ENCODE peak calls at places on chromosome 4, in eight cellular contexts. M is Panc1, F is bronchial epithelial cell, L is GM23248, U is dorsolateral prefrontal cortex, K is endothelial cell of umbilical vein, D is astrocyte of the spinal cord, Q is fibroblast of villous mesenchyme. E is an unnamed sample.

GRCh38 chr4:134747108-134747805 is 545.7 kb upstream of the PABPC4L start:
- DNase-seq in M (no peak), F (no peak), L (no peak), U (no peak), K (no peak), D (no peak), Q (no peak), E (no peak)

GRCh38 chr4:158169931-158170690 is 2.7 kb downstream of the GASK1B start:
- DNase-seq in M (no peak), F (no peak), L (peak), U (no peak), K (peak), D (peak), Q (peak), E (peak)

GRCh38 chr4:8646296-8647093 is 53.9 kb downstream of the CPZ start:
- DNase-seq in M (no peak), F (no peak), L (no peak), U (no peak), K (no peak), D (no peak), Q (no peak), E (no peak)

GRCh38 chr4:152038238-152038637 is 277.4 kb upstream of the GATB start:
- DNase-seq in M (no peak), F (peak), L (peak), U (no peak), K (no peak), D (no peak), Q (no peak), E (no peak)

GRCh38 chr4:139817657-139818452 is 152.2 kb downstream of the MGST2 start:
- DNase-seq in M (no peak), F (peak), L (peak), U (no peak), K (no peak), D (no peak), Q (no peak), E (no peak)

GRCh38 chr4:72977936-72978485 is 91.5 kb downstream of the COX18 start:
- DNase-seq in M (no peak), F (peak), L (no peak), U (no peak), K (no peak), D (peak), Q (peak), E (no peak)

GRCh38 chr4:133555671-133556070 is 406.6 kb downstream of the PCDH10 start:
- DNase-seq in M (no peak), F (no peak), L (no peak), U (no peak), K (no peak), D (peak), Q (peak), E (no peak)

GRCh38 chr4:168636506-168637176 is 139.8 kb downstream of the PALLD start:
- DNase-seq in M (no peak), F (peak), L (peak), U (no peak), K (peak), D (peak), Q (peak), E (peak)

GRCh38 chr4:183118141-183118540 is 19.1 kb downstream of the WWC2 start:
- DNase-seq in M (no peak), F (no peak), L (no peak), U (no peak), K (peak), D (no peak), Q (no peak), E (no peak)

GRCh38 chr4:65367306-65367705 is 303.0 kb downstream of the EPHA5 start:
- DNase-seq in M (no peak), F (peak), L (peak), U (no peak), K (no peak), D (peak), Q (no peak), E (no peak)

GRCh38 chr4:170011921-170012628 is 14.1 kb downstream of the MFAP3L start:
- DNase-seq in M (no peak), F (no peak), L (no peak), U (no peak), K (no peak), D (no peak), Q (no peak), E (no peak)

GRCh38 chr4:4852591-4853362 is 6.7 kb upstream of the MSX1 start:
- DNase-seq in M (no peak), F (peak), L (peak), U (peak), K (peak), D (peak), Q (peak), E (peak)

GRCh38 chr4:185424905-185425599 is 712 bp downstream of the UFSP2 start:
- DNase-seq in M (no peak), F (peak), L (no peak), U (no peak), K (no peak), D (no peak), Q (no peak), E (peak)

GRCh38 chr4:104592894-104593470 is 98.3 kb upstream of the CXXC4 start:
- DNase-seq in M (no peak), F (no peak), L (no peak), U (no peak), K (no peak), D (peak), Q (peak), E (peak)
- H3K4me3 ChIP-seq in M (no peak), F (no peak), L (no peak), U (no peak), K (no peak), D (no peak), Q (peak), E (no peak)

DNA sequence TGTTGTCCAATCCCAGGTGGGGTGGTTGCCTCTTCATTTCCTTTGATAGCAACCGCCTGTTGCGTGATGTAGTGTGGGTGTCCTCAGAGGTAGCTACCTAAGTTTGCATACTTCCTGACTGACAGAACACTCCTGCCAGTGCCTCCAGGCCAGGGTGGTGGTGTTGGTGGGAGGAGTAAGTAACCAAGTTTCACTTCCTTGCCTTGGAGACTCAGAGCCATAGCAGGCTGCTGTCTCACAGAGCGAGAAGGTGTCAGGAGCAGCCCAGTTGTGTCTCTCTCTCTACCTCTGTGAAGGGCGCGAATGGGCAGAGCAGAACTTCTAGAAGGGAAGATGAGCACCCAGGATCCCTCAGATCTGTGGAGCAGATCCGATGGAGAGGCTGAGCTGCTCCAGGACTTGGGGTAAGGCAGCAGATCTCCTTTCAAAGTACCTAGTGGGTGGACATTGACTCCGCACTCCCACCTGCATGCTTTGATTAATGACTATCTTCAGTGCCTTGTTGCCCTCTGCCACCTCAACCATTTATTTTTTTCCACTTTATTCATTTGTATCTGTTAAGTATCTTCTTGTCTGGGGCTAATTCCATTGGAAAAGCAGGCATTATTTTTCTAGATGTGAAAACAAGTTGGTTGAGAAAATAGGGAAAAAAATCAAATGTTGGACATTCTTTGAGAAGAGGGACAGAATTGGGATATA is at the start of gene DAPP1:
- DNase-seq in M (no peak), F (peak), L (no peak), U (no peak), K (no peak), D (no peak), Q (no peak), E (no peak)
- H3K4me3 ChIP-seq in M (no peak), F (peak), L (no peak), U (peak), K (no peak), D (no peak), Q (no peak), E (no peak)

GRCh38 chr4:81571105-81571504 is 99.4 kb upstream of the RASGEF1B start:
- DNase-seq in M (no peak), F (peak), L (no peak), U (no peak), K (no peak), D (no peak), Q (no peak), E (no peak)

GRCh38 chr4:81566076-81566663 is 94.5 kb upstream of the RASGEF1B start:
- DNase-seq in M (no peak), F (no peak), L (peak), U (no peak), K (no peak), D (no peak), Q (no peak), E (no peak)

GRCh38 chr4:81564025-81564424 is 92.3 kb upstream of the RASGEF1B start:
- DNase-seq in M (no peak), F (no peak), L (no peak), U (no peak), K (no peak), D (no peak), Q (no peak), E (no peak)

GRCh38 chr4:81562093-81562492 is 90.4 kb upstream of the RASGEF1B start:
- DNase-seq in M (no peak), F (no peak), L (no peak), U (no peak), K (no peak), D (no peak), Q (no peak), E (no peak)

GRCh38 chr4:81565137-81565870 is 93.6 kb upstream of the RASGEF1B start:
- DNase-seq in M (no peak), F (peak), L (peak), U (peak), K (no peak), D (peak), Q (peak), E (no peak)
- H3K4me3 ChIP-seq in M (no peak), F (no peak), L (peak), U (peak), K (no peak), D (no peak), Q (no peak), E (no peak)

DNA sequence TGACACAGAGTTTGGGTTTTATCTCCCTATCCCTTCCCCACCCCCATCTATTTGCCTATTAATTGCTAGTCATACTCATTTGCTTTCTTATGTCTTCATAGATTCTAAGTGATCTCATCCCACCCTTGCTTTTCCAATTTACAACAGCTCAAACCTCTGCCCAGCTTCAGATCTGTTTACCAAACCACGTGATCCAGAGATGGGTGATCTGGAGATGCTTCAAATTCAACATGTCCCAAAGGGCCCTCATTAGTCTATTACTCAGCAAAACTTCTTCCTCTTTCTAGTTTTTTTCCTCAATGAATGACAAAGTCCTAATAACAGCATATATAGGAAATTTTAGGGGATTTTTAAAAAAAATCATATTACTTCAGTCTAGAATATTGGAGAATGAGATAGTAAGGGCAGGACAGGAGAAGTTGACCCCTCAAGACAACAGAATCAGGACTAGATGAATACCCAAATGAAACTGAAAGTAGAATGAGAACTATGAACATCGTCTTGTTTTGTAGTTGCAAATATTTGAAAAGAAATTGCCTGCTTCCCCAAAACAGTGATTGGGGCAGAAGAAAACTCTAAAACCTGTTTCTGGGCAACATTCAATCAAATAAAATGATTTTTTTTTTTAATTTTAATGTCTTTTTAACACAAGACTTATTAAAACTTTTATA is 127.1 kb downstream of the CFAP299 start:
- DNase-seq in M (no peak), F (no peak), L (peak), U (no peak), K (no peak), D (no peak), Q (no peak), E (no peak)
- H3K4me3 ChIP-seq in M (no peak), F (no peak), L (peak), U (peak), K (no peak), D (no peak), Q (no peak), E (no peak)

GRCh38 chr4:2837110-2837903 is 6.3 kb upstream of the ADD1 start:
- DNase-seq in M (no peak), F (no peak), L (no peak), U (peak), K (no peak), D (no peak), Q (no peak), E (no peak)
- H3K4me3 ChIP-seq in M (no peak), F (no peak), L (no peak), U (peak), K (no peak), D (no peak), Q (no peak), E (peak)

GRCh38 chr4:1786544-1787362 is 6.3 kb upstream of the FGFR3 start:
- DNase-seq in M (no peak), F (no peak), L (no peak), U (no peak), K (no peak), D (no peak), Q (no peak), E (no peak)

GRCh38 chr4:1784395-1784788 is 8.7 kb upstream of the FGFR3 start:
- DNase-seq in M (no peak), F (no peak), L (no peak), U (no peak), K (no peak), D (no peak), Q (no peak), E (no peak)

GRCh38 chr4:1785592-1785991 is 7.5 kb upstream of the FGFR3 start:
- DNase-seq in M (no peak), F (no peak), L (no peak), U (no peak), K (no peak), D (no peak), Q (no peak), E (no peak)

GRCh38 chr4:1783970-1784369 is 9.1 kb upstream of the FGFR3 start:
- DNase-seq in M (no peak), F (no peak), L (no peak), U (no peak), K (no peak), D (no peak), Q (no peak), E (no peak)

DNA sequence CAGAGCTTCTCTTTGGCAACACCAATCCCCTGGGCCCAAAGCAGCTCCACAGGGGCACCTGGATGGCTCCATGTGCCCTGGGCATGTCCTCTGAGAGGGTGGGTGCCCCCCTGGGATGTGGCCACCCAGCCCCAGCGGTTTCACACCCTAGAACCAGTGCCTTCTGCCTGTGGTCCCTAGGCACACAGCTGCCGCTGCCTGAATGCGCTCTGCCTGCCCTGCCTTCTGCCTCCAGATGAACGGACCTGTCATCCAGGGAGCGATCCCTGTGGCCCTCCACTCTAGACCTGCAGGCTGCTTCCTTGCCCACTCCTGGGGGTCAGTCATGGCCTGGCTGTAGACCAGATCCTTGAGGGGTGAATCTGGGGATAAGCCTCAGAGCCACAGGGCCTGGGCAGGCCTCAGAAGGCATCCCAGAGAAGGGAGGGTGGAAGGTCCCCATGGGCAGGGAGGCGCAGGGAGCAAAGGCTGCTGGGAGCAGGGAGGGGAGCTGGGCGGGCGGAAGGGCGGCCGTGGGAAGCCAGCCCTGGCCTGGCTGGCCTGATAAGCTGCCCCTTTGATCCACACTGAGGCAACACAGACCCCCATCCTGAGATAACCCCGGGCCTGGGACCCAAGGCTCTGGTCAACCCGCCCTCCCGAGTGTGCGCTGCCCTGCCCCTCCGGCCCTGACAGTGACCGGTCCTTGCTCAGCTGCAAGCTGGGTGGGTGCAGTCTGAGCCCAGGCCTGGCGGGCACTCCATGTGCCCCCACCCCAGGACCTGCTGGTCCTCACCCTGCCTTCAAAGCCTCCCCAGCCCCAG is 8.1 kb upstream of the FGFR3 start:
- DNase-seq in M (no peak), F (no peak), L (no peak), U (no peak), K (peak), D (no peak), Q (peak), E (no peak)
- H3K4me3 ChIP-seq in M (no peak), F (no peak), L (no peak), U (no peak), K (no peak), D (no peak), Q (no peak), E (no peak)

DNA sequence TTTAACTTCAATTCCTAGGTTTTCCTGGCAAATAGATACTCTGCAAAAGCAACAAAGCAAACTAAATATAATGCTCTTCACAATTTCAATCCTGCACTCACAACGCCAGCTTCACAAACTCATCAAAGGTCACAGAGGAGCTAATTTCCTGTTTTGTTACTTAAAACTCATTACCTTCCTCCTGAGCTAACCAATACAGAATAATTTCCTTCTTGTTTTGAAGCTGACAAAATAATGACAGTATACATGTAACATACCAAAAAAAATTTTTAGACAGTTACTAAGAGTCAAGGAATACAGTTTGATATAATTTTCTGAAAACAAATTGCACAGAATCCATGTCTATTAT is 17.9 kb downstream of the CNOT6L start:
- DNase-seq in M (no peak), F (no peak), L (no peak), U (no peak), K (no peak), D (no peak), Q (no peak), E (no peak)
- H3K4me3 ChIP-seq in M (no peak), F (no peak), L (no peak), U (no peak), K (no peak), D (no peak), Q (no peak), E (no peak)

GRCh38 chr4:68907230-68907629 is 44.4 kb downstream of the UGT2A3 start:
- DNase-seq in M (no peak), F (no peak), L (no peak), U (no peak), K (no peak), D (no peak), Q (peak), E (no peak)

GRCh38 chr4:68904786-68905185 is 46.8 kb downstream of the UGT2A3 start:
- DNase-seq in M (no peak), F (peak), L (no peak), U (no peak), K (no peak), D (no peak), Q (no peak), E (no peak)

GRCh38 chr4:68905598-68906237 is 45.9 kb downstream of the UGT2A3 start:
- DNase-seq in M (no peak), F (peak), L (no peak), U (no peak), K (no peak), D (peak), Q (no peak), E (no peak)

GRCh38 chr4:68907788-68908700 is 43.6 kb downstream of the UGT2A3 start:
- DNase-seq in M (no peak), F (no peak), L (no peak), U (no peak), K (no peak), D (no peak), Q (no peak), E (no peak)

DNA sequence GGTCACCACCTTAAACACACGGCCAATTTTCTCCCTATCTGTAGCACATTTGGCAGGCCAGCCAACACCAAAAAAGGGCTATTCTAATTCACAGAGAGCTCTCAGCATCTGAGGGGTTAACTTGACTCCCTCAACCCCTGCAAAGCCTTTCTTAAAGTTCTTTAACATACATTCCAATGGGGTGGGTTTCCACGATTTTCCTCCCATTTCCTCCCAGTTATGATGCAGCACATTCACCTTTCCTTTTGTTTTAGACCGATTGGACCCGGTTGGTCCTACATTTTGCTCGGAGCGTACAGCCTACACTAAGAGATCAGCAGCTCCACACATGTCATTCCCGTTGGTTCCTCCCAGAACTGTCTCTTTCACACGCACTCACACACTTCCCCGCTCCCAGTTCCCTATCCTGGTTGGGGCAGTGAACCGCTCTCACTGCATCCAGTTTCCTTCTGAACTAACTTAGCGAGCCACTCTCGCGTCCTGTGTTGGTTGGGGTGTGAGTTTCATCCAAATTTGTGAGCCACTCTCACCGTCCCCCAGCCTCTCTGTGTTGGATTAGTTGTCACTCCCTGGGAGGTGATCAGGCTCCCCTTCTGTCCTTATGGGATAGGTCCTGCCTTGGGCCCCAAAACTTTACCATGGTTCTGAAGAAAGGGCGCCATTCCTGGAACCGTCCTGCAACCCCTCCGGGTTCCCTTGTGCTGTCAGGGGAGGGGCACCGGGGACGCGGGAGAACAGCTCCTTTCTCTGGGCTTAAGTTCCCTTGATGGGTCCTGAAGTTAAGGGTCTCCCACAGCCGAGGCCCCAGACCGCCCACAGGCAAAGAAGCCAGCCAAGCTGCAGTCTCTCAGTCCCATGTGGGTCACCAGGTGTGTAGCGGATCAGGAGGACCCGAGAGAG is 45.1 kb downstream of the UGT2A3 start:
- DNase-seq in M (no peak), F (peak), L (no peak), U (no peak), K (no peak), D (no peak), Q (no peak), E (no peak)
- H3K4me3 ChIP-seq in M (peak), F (peak), L (no peak), U (peak), K (no peak), D (peak), Q (no peak), E (no peak)

GRCh38 chr4:3387154-3387942 is 54.4 kb upstream of the HGFAC start:
- DNase-seq in M (no peak), F (peak), L (no peak), U (no peak), K (no peak), D (no peak), Q (no peak), E (no peak)

GRCh38 chr4:3389186-3389878 is 52.4 kb upstream of the HGFAC start:
- DNase-seq in M (no peak), F (no peak), L (no peak), U (no peak), K (no peak), D (no peak), Q (no peak), E (no peak)

GRCh38 chr4:3386486-3386885 is 55.3 kb upstream of the HGFAC start:
- DNase-seq in M (no peak), F (peak), L (no peak), U (no peak), K (no peak), D (no peak), Q (no peak), E (no peak)

GRCh38 chr4:3388461-3389185 is 53.1 kb upstream of the HGFAC start:
- DNase-seq in M (no peak), F (peak), L (peak), U (no peak), K (peak), D (peak), Q (peak), E (peak)

GRCh38 chr4:3387943-3388348 is 53.8 kb upstream of the HGFAC start:
- DNase-seq in M (no peak), F (peak), L (peak), U (no peak), K (peak), D (peak), Q (peak), E (peak)
- H3K4me3 ChIP-seq in M (peak), F (peak), L (peak), U (peak), K (peak), D (no peak), Q (peak), E (no peak)